ENCODE peak calls at places on chromosomes 6 and 20, in ten cellular contexts. V is cardiac fibroblast; K is Calu3; Y is AG20443; Z is CD4-positive, CD25-positive, alpha-beta regulatory T cell; M is H9; S is aorta; C is substantia nigra; F is germinal center; X is stimulated activated CD4-positive, alpha-beta T cell treated with anti-CD3 and anti-CD28 coated beads, Interleukin-4, amount 100 ng/mL, for 1 hour. P is an unnamed sample.

GRCh38 chr6:1382331-1382882 is 7.0 kb upstream of the FOXF2 start:
- DNase-seq in Y (no peak), M (peak), S (no peak), K (no peak), F (no peak), V (no peak), C (no peak), X (no peak), Z (no peak), P (no peak)

GRCh38 chr6:168950500-168951223 is 303.0 kb downstream of the THBS2 start:
- DNase-seq in C (no peak), X (no peak), Z (no peak), K (no peak), F (no peak), Y (peak), S (no peak), M (no peak), V (no peak), P (no peak)

GRCh38 chr20:31674895-31675827 is 37.4 kb downstream of the COX4I2 start:
- DNase-seq in X (peak), K (peak), C (peak), F (peak), M (no peak), Y (peak), V (peak), S (peak), Z (peak), P (peak)

GRCh38 chr20:3248167-3248992 is 9.4 kb upstream of the SLC4A11 start:
- DNase-seq in M (peak), Z (no peak), K (no peak), V (peak), F (peak), Y (peak), S (no peak), C (no peak), X (peak), P (no peak)

GRCh38 chr20:29876911-29877285 is 1380.6 kb upstream of the DEFB115 start:
- DNase-seq in V (no peak), F (no peak), Y (no peak), K (no peak), M (no peak), S (peak), X (no peak), C (no peak), Z (no peak), P (no peak)

GRCh38 chr6:69096681-69097080 is 461.6 kb downstream of the ADGRB3 start:
- DNase-seq in M (no peak), V (no peak), Y (no peak), Z (no peak), C (no peak), S (no peak), K (no peak), F (no peak), X (no peak), P (no peak)

GRCh38 chr6:17385660-17386059 is 7.7 kb upstream of the CAP2 start:
- DNase-seq in V (peak), C (no peak), Z (no peak), F (no peak), X (no peak), K (no peak), S (no peak), M (no peak), Y (no peak), P (no peak)

GRCh38 chr6:148144917-148145521 is 197.6 kb upstream of the SASH1 start:
- DNase-seq in F (peak), Z (peak), X (peak), Y (peak), M (peak), S (peak), C (peak), V (peak), K (peak), P (no peak)

GRCh38 chr6:6655805-6656251 is 67.3 kb downstream of the LY86 start:
- DNase-seq in F (no peak), V (no peak), K (no peak), Z (no peak), C (no peak), Y (no peak), M (no peak), S (no peak), X (no peak), P (no peak)